ENCODE peak calls at places on chromosomes 7 and 10, in five cellular contexts. One of them, this sample, is unnamed.
A peak's percentile ranks its signal among the peaks of the same experiment; 100 is the strongest.

GRCh38 chr7:156898938-156899337 is 6.0 kb upstream of the LMBR1 start:
- DNase-seq in AG09309: no peak
- DNase-seq in fibroblast of pulmonary artery: no peak
- DNase-seq in WTC11: no peak
- DNase-seq in astrocyte of the spinal cord: no peak
- DNase-seq in this sample: peak; percentile 54

GRCh38 chr10:95562326-95562725 is 1.2 kb upstream of the SORBS1 start:
- DNase-seq in AG09309: no peak
- DNase-seq in fibroblast of pulmonary artery: no peak
- DNase-seq in WTC11: no peak
- DNase-seq in astrocyte of the spinal cord: no peak
- DNase-seq in this sample: no peak

GRCh38 chr7:156578578-156578940 is 62.0 kb upstream of the RNF32 start:
- DNase-seq in astrocyte of the spinal cord: no peak
- DNase-seq in AG09309: no peak
- DNase-seq in WTC11: peak; percentile 49
- DNase-seq in fibroblast of pulmonary artery: no peak
- DNase-seq in this sample: no peak

GRCh38 chr10:43068781-43069515 is 7.9 kb upstream of the RET start:
- DNase-seq in astrocyte of the spinal cord: no peak
- DNase-seq in AG09309: no peak
- DNase-seq in fibroblast of pulmonary artery: no peak
- DNase-seq in WTC11: no peak
- DNase-seq in this sample: no peak

GRCh38 chr10:36629476-36629875 is 495.9 kb upstream of the ANKRD30A start:
- DNase-seq in AG09309: peak; percentile 37
- DNase-seq in fibroblast of pulmonary artery: no peak
- DNase-seq in WTC11: no peak
- DNase-seq in astrocyte of the spinal cord: no peak
- DNase-seq in this sample: no peak

GRCh38 chr7:727806-728460 is 852 bp upstream of the PRKAR1B start:
- DNase-seq in fibroblast of pulmonary artery: peak; percentile 26
- DNase-seq in astrocyte of the spinal cord: no peak
- DNase-seq in AG09309: no peak
- DNase-seq in WTC11: no peak
- DNase-seq in this sample: no peak

GRCh38 chr10:102342462-102342861 is 53.0 kb upstream of the NFKB2 start:
- DNase-seq in fibroblast of pulmonary artery: no peak
- DNase-seq in WTC11: peak; percentile 59
- DNase-seq in astrocyte of the spinal cord: peak; percentile 19
- DNase-seq in AG09309: no peak
- DNase-seq in this sample: no peak

GRCh38 chr7:27746978-27747377 is 7.0 kb downstream of the TAX1BP1 start:
- DNase-seq in WTC11: no peak
- DNase-seq in fibroblast of pulmonary artery: no peak
- DNase-seq in astrocyte of the spinal cord: no peak
- DNase-seq in AG09309: no peak
- DNase-seq in this sample: no peak

GRCh38 chr10:76632158-76633051 is 1005.2 kb downstream of the KCNMA1 start:
- DNase-seq in astrocyte of the spinal cord: no peak
- DNase-seq in WTC11: peak; percentile 36
- DNase-seq in fibroblast of pulmonary artery: peak; percentile 1
- DNase-seq in AG09309: no peak
- DNase-seq in this sample: no peak

GRCh38 chr7:114939484-114940097 is 17.7 kb downstream of the MDFIC start:
- DNase-seq in fibroblast of pulmonary artery: no peak
- DNase-seq in astrocyte of the spinal cord: no peak
- DNase-seq in WTC11: no peak
- DNase-seq in AG09309: no peak
- DNase-seq in this sample: no peak

GRCh38 chr7:8564296-8564695 is 130.9 kb downstream of the NXPH1 start:
- DNase-seq in astrocyte of the spinal cord: no peak
- DNase-seq in fibroblast of pulmonary artery: no peak
- DNase-seq in AG09309: no peak
- DNase-seq in WTC11: no peak
- DNase-seq in this sample: no peak

GRCh38 chr7:152894295-152895170 is 135.0 kb downstream of the ACTR3B start:
- DNase-seq in WTC11: peak; percentile 60
- DNase-seq in fibroblast of pulmonary artery: peak; percentile 1
- DNase-seq in astrocyte of the spinal cord: no peak
- DNase-seq in AG09309: no peak
- DNase-seq in this sample: no peak

GRCh38 chr7:55533050-55533728 is 39.1 kb downstream of the VOPP1 start:
- DNase-seq in AG09309: no peak
- DNase-seq in fibroblast of pulmonary artery: no peak
- DNase-seq in WTC11: no peak
- DNase-seq in astrocyte of the spinal cord: peak; percentile 60
- DNase-seq in this sample: no peak

GRCh38 chr10:132383751-132384181 is 13.2 kb upstream of the PWWP2B start:
- DNase-seq in astrocyte of the spinal cord: no peak
- DNase-seq in AG09309: no peak
- DNase-seq in fibroblast of pulmonary artery: no peak
- DNase-seq in WTC11: no peak
- DNase-seq in this sample: no peak

GRCh38 chr7:157337316-157338149 is 729 bp downstream of the DNAJB6 start:
- DNase-seq in astrocyte of the spinal cord: peak; percentile 55
- DNase-seq in AG09309: no peak
- DNase-seq in WTC11: peak; percentile 41
- DNase-seq in fibroblast of pulmonary artery: peak; percentile 61
- DNase-seq in this sample: peak; percentile 16

GRCh38 chr7:94272821-94273583 is 121.7 kb upstream of the COL1A2 start:
- DNase-seq in fibroblast of pulmonary artery: peak; percentile 18
- DNase-seq in astrocyte of the spinal cord: no peak
- DNase-seq in AG09309: no peak
- DNase-seq in WTC11: no peak
- DNase-seq in this sample: no peak

GRCh38 chr10:30057421-30057841 is 2.0 kb downstream of the JCAD start:
- DNase-seq in fibroblast of pulmonary artery: peak; percentile 16
- DNase-seq in astrocyte of the spinal cord: no peak
- DNase-seq in AG09309: no peak
- DNase-seq in WTC11: no peak
- DNase-seq in this sample: no peak

GRCh38 chr7:25093268-25093802 is 31.7 kb downstream of the CYCS start:
- DNase-seq in WTC11: peak; percentile 88
- DNase-seq in fibroblast of pulmonary artery: peak; percentile 76
- DNase-seq in astrocyte of the spinal cord: peak; percentile 77
- DNase-seq in AG09309: peak; percentile 11
- DNase-seq in this sample: no peak

GRCh38 chr7:7996568-7996967 is 28.0 kb downstream of the GLCCI1 start:
- DNase-seq in fibroblast of pulmonary artery: no peak
- DNase-seq in WTC11: no peak
- DNase-seq in AG09309: no peak
- DNase-seq in astrocyte of the spinal cord: peak; percentile 52
- DNase-seq in this sample: no peak

GRCh38 chr10:34206078-34206477 is 609.0 kb downstream of the PARD3 start:
- DNase-seq in WTC11: no peak
- DNase-seq in astrocyte of the spinal cord: no peak
- DNase-seq in fibroblast of pulmonary artery: no peak
- DNase-seq in AG09309: no peak
- DNase-seq in this sample: no peak

GRCh38 chr7:102306916-102307677 is 20.4 kb downstream of the SH2B2 start:
- DNase-seq in astrocyte of the spinal cord: peak; percentile 50
- DNase-seq in fibroblast of pulmonary artery: no peak
- DNase-seq in WTC11: peak; percentile 62
- DNase-seq in AG09309: no peak
- DNase-seq in this sample: peak; percentile 45

GRCh38 chr7:44712012-44712411 is 36.6 kb upstream of the ZMIZ2 start:
- DNase-seq in fibroblast of pulmonary artery: no peak
- DNase-seq in astrocyte of the spinal cord: no peak
- DNase-seq in AG09309: no peak
- DNase-seq in WTC11: no peak
- DNase-seq in this sample: no peak

GRCh38 chr7:103918928-103919868 is 70.3 kb downstream of the RELN start:
- DNase-seq in astrocyte of the spinal cord: no peak
- DNase-seq in fibroblast of pulmonary artery: no peak
- DNase-seq in AG09309: no peak
- DNase-seq in WTC11: no peak
- DNase-seq in this sample: no peak

GRCh38 chr10:110358869-110359629 is 54.3 kb upstream of the SMNDC1 start:
- DNase-seq in WTC11: peak; percentile 29
- DNase-seq in astrocyte of the spinal cord: peak; percentile 35
- DNase-seq in fibroblast of pulmonary artery: no peak
- DNase-seq in AG09309: no peak
- DNase-seq in this sample: peak; percentile 59

GRCh38 chr7:157501576-157501975 is 164.8 kb downstream of the DNAJB6 start:
- DNase-seq in AG09309: no peak
- DNase-seq in fibroblast of pulmonary artery: no peak
- DNase-seq in WTC11: no peak
- DNase-seq in astrocyte of the spinal cord: no peak
- DNase-seq in this sample: no peak

GRCh38 chr10:86264481-86265231 is 101.9 kb downstream of the GRID1 start:
- DNase-seq in fibroblast of pulmonary artery: no peak
- DNase-seq in astrocyte of the spinal cord: no peak
- DNase-seq in WTC11: no peak
- DNase-seq in AG09309: no peak
- DNase-seq in this sample: no peak

GRCh38 chr7:117127585-117128168 is 174.4 kb downstream of the ST7 start:
- DNase-seq in AG09309: no peak
- DNase-seq in WTC11: peak; percentile 15
- DNase-seq in fibroblast of pulmonary artery: peak; percentile 80
- DNase-seq in astrocyte of the spinal cord: peak; percentile 73
- DNase-seq in this sample: no peak

GRCh38 chr10:31757374-31757773 is 171.3 kb downstream of the ARHGAP12 start:
- DNase-seq in astrocyte of the spinal cord: peak; percentile 19
- DNase-seq in fibroblast of pulmonary artery: no peak
- DNase-seq in AG09309: no peak
- DNase-seq in WTC11: no peak
- DNase-seq in this sample: no peak

GRCh38 chr7:140417456-140418155 is 13.7 kb downstream of the RAB19 start:
- DNase-seq in fibroblast of pulmonary artery: no peak
- DNase-seq in AG09309: no peak
- DNase-seq in astrocyte of the spinal cord: no peak
- DNase-seq in WTC11: no peak
- DNase-seq in this sample: no peak

GRCh38 chr10:4685904-4686643 is 139.9 kb upstream of the AKR1E2 start:
- DNase-seq in astrocyte of the spinal cord: no peak
- DNase-seq in fibroblast of pulmonary artery: no peak
- DNase-seq in WTC11: no peak
- DNase-seq in AG09309: no peak
- DNase-seq in this sample: no peak

GRCh38 chr7:111146136-111146535 is 55.2 kb downstream of the LRRN3 start:
- DNase-seq in AG09309: no peak
- DNase-seq in fibroblast of pulmonary artery: no peak
- DNase-seq in astrocyte of the spinal cord: no peak
- DNase-seq in WTC11: no peak
- DNase-seq in this sample: no peak

GRCh38 chr7:137591444-137591843 is 247.9 kb upstream of the PTN start:
- DNase-seq in astrocyte of the spinal cord: peak; percentile 73
- DNase-seq in AG09309: peak; percentile 31
- DNase-seq in fibroblast of pulmonary artery: peak; percentile 80
- DNase-seq in WTC11: no peak
- DNase-seq in this sample: peak; percentile 40

GRCh38 chr7:194257-194995 is 2.1 kb downstream of the FAM20C start:
- DNase-seq in fibroblast of pulmonary artery: peak; percentile 26
- DNase-seq in WTC11: peak; percentile 39
- DNase-seq in astrocyte of the spinal cord: peak; percentile 49
- DNase-seq in AG09309: no peak
- DNase-seq in this sample: no peak

GRCh38 chr7:42232275-42232674 is 4.7 kb downstream of the GLI3 start:
- DNase-seq in WTC11: no peak
- DNase-seq in fibroblast of pulmonary artery: peak; percentile 57
- DNase-seq in AG09309: no peak
- DNase-seq in astrocyte of the spinal cord: peak; percentile 51
- DNase-seq in this sample: no peak

GRCh38 chr7:55486991-55487390 is 85.3 kb downstream of the VOPP1 start:
- DNase-seq in fibroblast of pulmonary artery: no peak
- DNase-seq in WTC11: no peak
- DNase-seq in astrocyte of the spinal cord: no peak
- DNase-seq in AG09309: no peak
- DNase-seq in this sample: no peak

GRCh38 chr10:102120987-102121738 is 995 bp upstream of the LDB1 start:
- DNase-seq in astrocyte of the spinal cord: peak; percentile 80
- DNase-seq in fibroblast of pulmonary artery: peak; percentile 86
- DNase-seq in WTC11: peak; percentile 89
- DNase-seq in AG09309: no peak
- DNase-seq in this sample: no peak

DNA sequence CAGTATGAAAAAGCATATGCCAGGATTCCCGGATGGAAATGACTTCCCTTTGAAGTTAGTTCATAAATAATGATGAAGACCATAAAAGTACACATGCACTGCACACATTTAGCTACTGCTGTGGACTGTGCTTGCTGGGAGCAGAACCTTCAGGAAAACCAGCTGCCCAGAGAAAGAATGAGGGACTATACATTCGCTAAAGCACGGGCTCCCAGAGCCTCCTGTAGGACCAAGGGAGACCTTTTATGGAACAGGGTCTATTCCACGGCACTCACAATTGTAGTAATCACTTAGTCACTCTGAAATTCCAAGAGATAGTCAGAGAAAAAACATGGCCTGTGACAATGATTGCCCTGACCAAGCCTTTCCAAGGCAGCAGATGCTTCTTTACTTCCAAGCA is 24.1 kb downstream of the SORCS3 start:
- DNase-seq in fibroblast of pulmonary artery: no peak
- DNase-seq in astrocyte of the spinal cord: no peak
- DNase-seq in WTC11: no peak
- DNase-seq in AG09309: no peak
- DNase-seq in this sample: no peak
- TF ChIP-seq CTCF in fibroblast of pulmonary artery: no peak
- TF ChIP-seq CTCF in astrocyte of the spinal cord: no peak
- TF ChIP-seq CTCF in WTC11: no peak
- TF ChIP-seq CTCF in AG09309: no peak
- TF ChIP-seq CTCF in this sample: no peak

GRCh38 chr7:91784469-91784868 is 96.0 kb downstream of the MTERF1 start:
- DNase-seq in fibroblast of pulmonary artery: peak; percentile 78
- DNase-seq in AG09309: peak; percentile 55
- DNase-seq in WTC11: no peak
- DNase-seq in astrocyte of the spinal cord: peak; percentile 62
- DNase-seq in this sample: no peak
- TF ChIP-seq CTCF in fibroblast of pulmonary artery: peak; percentile 36
- TF ChIP-seq CTCF in AG09309: peak; percentile 40
- TF ChIP-seq CTCF in WTC11: no peak
- TF ChIP-seq CTCF in astrocyte of the spinal cord: peak; percentile 21
- TF ChIP-seq CTCF in this sample: peak; percentile 45

DNA sequence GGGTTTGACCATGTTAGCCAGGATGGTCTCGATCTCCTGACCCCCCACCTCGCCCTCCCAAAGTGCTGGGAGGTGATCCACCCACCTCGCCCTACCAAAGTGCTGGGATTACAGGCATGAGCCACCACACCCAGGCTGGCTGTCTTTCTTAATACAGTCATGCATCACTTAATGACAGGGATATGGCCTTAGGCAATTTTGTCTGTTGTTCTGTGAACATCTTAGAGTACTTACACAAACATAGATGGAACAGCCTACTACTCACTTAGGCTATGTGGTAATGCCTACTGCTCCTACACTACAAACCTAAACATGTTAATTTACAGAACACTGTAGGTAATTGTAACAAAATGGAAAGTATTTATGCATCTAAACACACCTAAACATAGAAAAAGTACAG is 106.6 kb upstream of the KCNMA1 start:
- DNase-seq in fibroblast of pulmonary artery: no peak
- DNase-seq in WTC11: no peak
- DNase-seq in AG09309: no peak
- DNase-seq in astrocyte of the spinal cord: no peak
- DNase-seq in this sample: no peak
- TF ChIP-seq CTCF in fibroblast of pulmonary artery: no peak
- TF ChIP-seq CTCF in WTC11: no peak
- TF ChIP-seq CTCF in AG09309: no peak
- TF ChIP-seq CTCF in astrocyte of the spinal cord: no peak
- TF ChIP-seq CTCF in this sample: no peak

GRCh38 chr10:44457259-44457658 is 72.4 kb upstream of the CXCL12 start:
- DNase-seq in WTC11: no peak
- DNase-seq in AG09309: no peak
- DNase-seq in fibroblast of pulmonary artery: no peak
- DNase-seq in astrocyte of the spinal cord: no peak
- DNase-seq in this sample: no peak
- TF ChIP-seq CTCF in WTC11: peak; percentile 15
- TF ChIP-seq CTCF in AG09309: peak; percentile 13
- TF ChIP-seq CTCF in fibroblast of pulmonary artery: peak; percentile 25
- TF ChIP-seq CTCF in astrocyte of the spinal cord: peak; percentile 18
- TF ChIP-seq CTCF in this sample: peak; percentile 21

This sample was measured in epithelial cell of proximal tubule.